ENCODE peak calls at places on chromosomes 1 and 21, in five cellular contexts. One of them, this sample, is unnamed.

GRCh38 chr1:180928272-180929230 is 15.9 kb downstream of the KIAA1614 start:
- DNase-seq in neural crest cell: no peak
- DNase-seq in activated CD4-positive, alpha-beta T cell treated with anti-CD3 and anti-CD28 coated beads, Interleukin-2, amount 50 U/mL, for 48 hours: no peak
- DNase-seq in occipital lobe: no peak
- DNase-seq in GM03348: no peak
- DNase-seq in this sample: no peak

GRCh38 chr1:183946309-183946591 is 91.3 kb downstream of the COLGALT2 start:
- DNase-seq in GM03348: no peak
- DNase-seq in occipital lobe: no peak
- DNase-seq in neural crest cell: no peak
- DNase-seq in activated CD4-positive, alpha-beta T cell treated with anti-CD3 and anti-CD28 coated beads, Interleukin-2, amount 50 U/mL, for 48 hours: no peak
- DNase-seq in this sample: no peak

GRCh38 chr1:192512426-192513125 is 63.0 kb upstream of the RGS1 start:
- DNase-seq in occipital lobe: no peak
- DNase-seq in GM03348: no peak
- DNase-seq in neural crest cell: no peak
- DNase-seq in activated CD4-positive, alpha-beta T cell treated with anti-CD3 and anti-CD28 coated beads, Interleukin-2, amount 50 U/mL, for 48 hours: no peak
- DNase-seq in this sample: no peak

GRCh38 chr1:84724128-84724860 is 34.0 kb upstream of the SSX2IP start:
- DNase-seq in neural crest cell: no peak
- DNase-seq in activated CD4-positive, alpha-beta T cell treated with anti-CD3 and anti-CD28 coated beads, Interleukin-2, amount 50 U/mL, for 48 hours: peak
- DNase-seq in GM03348: no peak
- DNase-seq in occipital lobe: no peak
- DNase-seq in this sample: no peak

GRCh38 chr1:39799770-39800470 is 11.3 kb upstream of the BMP8B start:
- DNase-seq in occipital lobe: peak
- DNase-seq in GM03348: peak
- DNase-seq in activated CD4-positive, alpha-beta T cell treated with anti-CD3 and anti-CD28 coated beads, Interleukin-2, amount 50 U/mL, for 48 hours: peak
- DNase-seq in neural crest cell: peak
- DNase-seq in this sample: peak

GRCh38 chr21:15282666-15283065 is 217.9 kb upstream of the NRIP1 start:
- DNase-seq in GM03348: no peak
- DNase-seq in occipital lobe: no peak
- DNase-seq in neural crest cell: no peak
- DNase-seq in activated CD4-positive, alpha-beta T cell treated with anti-CD3 and anti-CD28 coated beads, Interleukin-2, amount 50 U/mL, for 48 hours: no peak
- DNase-seq in this sample: no peak

GRCh38 chr1:158101944-158102343 is 78.8 kb upstream of the CD1D start:
- DNase-seq in activated CD4-positive, alpha-beta T cell treated with anti-CD3 and anti-CD28 coated beads, Interleukin-2, amount 50 U/mL, for 48 hours: no peak
- DNase-seq in neural crest cell: no peak
- DNase-seq in occipital lobe: no peak
- DNase-seq in GM03348: no peak
- DNase-seq in this sample: no peak

GRCh38 chr1:15974855-15975254 is 1.0 kb downstream of the ZBTB17 start:
- DNase-seq in activated CD4-positive, alpha-beta T cell treated with anti-CD3 and anti-CD28 coated beads, Interleukin-2, amount 50 U/mL, for 48 hours: peak
- DNase-seq in GM03348: no peak
- DNase-seq in occipital lobe: no peak
- DNase-seq in neural crest cell: no peak
- DNase-seq in this sample: no peak

GRCh38 chr1:45621501-45621836 is 2.4 kb downstream of the CCDC17 start:
- DNase-seq in occipital lobe: no peak
- DNase-seq in GM03348: no peak
- DNase-seq in activated CD4-positive, alpha-beta T cell treated with anti-CD3 and anti-CD28 coated beads, Interleukin-2, amount 50 U/mL, for 48 hours: no peak
- DNase-seq in neural crest cell: no peak
- DNase-seq in this sample: no peak

GRCh38 chr1:182304218-182305016 is 87.2 kb downstream of the GLUL start:
- DNase-seq in neural crest cell: no peak
- DNase-seq in GM03348: no peak
- DNase-seq in activated CD4-positive, alpha-beta T cell treated with anti-CD3 and anti-CD28 coated beads, Interleukin-2, amount 50 U/mL, for 48 hours: no peak
- DNase-seq in occipital lobe: no peak
- DNase-seq in this sample: no peak

This sample was measured in neuronal stem cell.